ENCODE peak calls at places on chromosomes 6 and 20, in nine cellular contexts. H is testis; G is HFF-Myc; P is neural progenitor cell; U is fibroblast of the aortic adventitia; N is choroid plexus epithelial cell; I is A549; V is psoas muscle; L is CD8-positive, alpha-beta memory T cell. K is an unnamed sample.

GRCh38 chr20:36861625-36861874 is 14.4 kb upstream of the TLDC2 start:
- DNase-seq in L (no peak), N (no peak), I (no peak), G (no peak), U (no peak), V (no peak), H (no peak), P (no peak), K (peak; percentile 55)

GRCh38 chr6:1464796-1465348 is 75.5 kb downstream of the FOXF2 start:
- DNase-seq in U (no peak), V (no peak), P (no peak), L (no peak), N (no peak), G (peak; percentile 6), I (no peak), H (no peak), K (no peak)

GRCh38 chr6:3683331-3683730 is 68.2 kb downstream of the PXDC1 start:
- DNase-seq in V (no peak), U (no peak), H (no peak), P (no peak), L (no peak), N (no peak), G (no peak), I (no peak), K (no peak)

GRCh38 chr6:107807186-107807585 is 16.9 kb downstream of the SCML4 start:
- DNase-seq in N (no peak), G (no peak), V (no peak), H (no peak), I (no peak), L (no peak), U (no peak), P (peak; percentile 33), K (no peak)

GRCh38 chr6:148761532-148761951 is 14.7 kb downstream of the UST start:
- DNase-seq in H (no peak), G (no peak), U (no peak), I (no peak), N (peak; percentile 67), L (peak; percentile 37), P (no peak), V (peak; percentile 52), K (peak; percentile 20)

GRCh38 chr20:35776513-35777101 is 4.8 kb downstream of the PHF20 start:
- DNase-seq in I (no peak), N (peak; percentile 73), G (no peak), H (peak; percentile 87), V (peak; percentile 75), L (no peak), U (peak; percentile 73), P (no peak), K (no peak)

GRCh38 chr6:73803562-73804221 is 107.7 kb downstream of the CD109 start:
- DNase-seq in L (no peak), H (peak; percentile 72), P (peak; percentile 79), N (peak; percentile 97), U (peak; percentile 96), V (no peak), I (peak; percentile 25), G (peak; percentile 63), K (peak; percentile 70)

GRCh38 chr20:37727247-37727956 is 33.6 kb downstream of the CTNNBL1 start:
- DNase-seq in N (peak; percentile 76), P (peak; percentile 90), G (no peak), U (peak; percentile 25), I (no peak), L (no peak), V (no peak), H (no peak), K (no peak)

GRCh38 chr6:125871365-125871764 is 80.6 kb downstream of the NCOA7 start:
- DNase-seq in P (no peak), U (no peak), L (no peak), V (no peak), G (no peak), H (no peak), N (peak; percentile 18), I (no peak), K (no peak)

GRCh38 chr6:142820336-142821016 is 124.5 kb downstream of the HIVEP2 start:
- DNase-seq in N (no peak), I (no peak), G (no peak), U (peak; percentile 45), V (no peak), P (no peak), H (no peak), L (no peak), K (no peak)
- H3K4me3 ChIP-seq in N (peak overlapping the region; percentile 55), I (no peak overlapping the region), G (no peak overlapping the region), U (peak overlapping the region; percentile 57), V (peak overlapping the region; percentile 54), P (no peak overlapping the region), H (peak overlapping the region; percentile 25), L (peak overlapping the region; percentile 57), K (no peak overlapping the region)

DNA sequence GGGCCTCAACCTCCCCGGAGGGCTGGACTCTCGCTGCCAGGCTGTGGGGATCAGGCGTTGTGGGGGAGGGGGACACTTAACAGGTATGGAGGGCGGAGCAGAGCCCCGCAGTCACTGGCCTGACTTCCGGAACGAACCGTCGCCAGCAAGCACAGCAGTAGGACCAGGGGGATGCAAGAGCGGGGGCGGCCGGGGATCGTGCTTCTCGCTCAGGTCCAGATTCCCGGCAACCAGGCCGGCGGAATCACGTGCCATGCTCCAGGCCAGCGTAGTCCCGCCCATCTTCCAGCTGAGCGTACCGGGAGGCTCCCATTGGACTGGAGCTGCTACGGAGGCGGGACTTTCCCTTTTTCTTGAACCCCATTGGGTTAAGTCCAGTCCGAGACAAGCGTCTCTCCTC is 10.0 kb upstream of the POU5F1 start:
- DNase-seq in I (no peak), N (peak; percentile 51), L (peak; percentile 70), P (no peak), G (no peak), V (peak; percentile 87), U (peak; percentile 81), H (peak; percentile 86), K (no peak)
- H3K4me3 ChIP-seq in I (no peak overlapping the region), N (peak overlapping the region; percentile 41), L (peak overlapping the region; percentile 56), P (no peak overlapping the region), G (no peak overlapping the region), V (peak overlapping the region; percentile 52), U (peak overlapping the region; percentile 60), H (peak overlapping the region; percentile 58), K (no peak overlapping the region)

GRCh38 chr20:44532981-44533331 is 11.1 kb upstream of the SERINC3 start:
- DNase-seq in H (no peak), P (no peak), V (no peak), U (peak; percentile 59), G (no peak), N (peak; percentile 56), I (no peak), L (peak; percentile 60), K (no peak)
- H3K4me3 ChIP-seq in H (no peak overlapping the region), P (peak overlapping the region; percentile 84), V (peak overlapping the region; percentile 88), U (peak overlapping the region; percentile 79), G (peak overlapping the region; percentile 56), N (peak overlapping the region; percentile 76), I (no peak overlapping the region), L (no peak overlapping the region), K (peak overlapping the region; percentile 66)

GRCh38 chr6:112117554-112117953 is 30.2 kb downstream of the FAM229B start:
- DNase-seq in G (peak; percentile 24), U (peak; percentile 12), H (no peak), I (no peak), L (no peak), P (no peak), V (no peak), N (peak; percentile 73), K (no peak)

GRCh38 chr6:112118034-112118433 is 30.6 kb downstream of the FAM229B start:
- DNase-seq in N (peak; percentile 16), L (no peak), H (no peak), P (no peak), V (no peak), U (no peak), G (no peak), I (no peak), K (no peak)

GRCh38 chr6:112128208-112128607 is 40.8 kb downstream of the FAM229B start:
- DNase-seq in I (no peak), H (no peak), U (no peak), L (no peak), V (no peak), G (no peak), N (no peak), P (no peak), K (no peak)

DNA sequence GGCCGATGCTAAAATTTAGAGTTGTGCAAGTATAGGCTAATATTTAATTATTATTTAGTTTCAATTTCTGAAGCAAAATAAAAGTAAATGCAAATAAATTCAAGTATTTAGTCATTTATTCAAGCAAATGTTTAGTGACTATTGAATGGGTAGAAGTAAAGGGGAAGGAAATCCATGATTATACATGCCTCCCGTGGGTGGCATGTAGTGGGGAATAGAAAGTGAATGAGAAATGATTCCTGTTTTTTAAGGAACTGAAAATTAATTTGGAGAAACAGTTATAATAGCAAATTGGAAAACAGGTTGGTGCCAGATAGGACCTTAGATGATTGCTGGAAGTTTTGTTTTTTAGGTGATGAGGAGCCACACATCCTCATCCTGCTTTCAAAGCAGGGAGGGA is 35.4 kb downstream of the FAM229B start:
- DNase-seq in H (no peak), G (no peak), I (no peak), N (no peak), U (no peak), V (no peak), L (no peak), P (no peak), K (no peak)
- H3K4me3 ChIP-seq in H (no peak overlapping the region), G (no peak overlapping the region), I (no peak overlapping the region), N (no peak overlapping the region), U (no peak overlapping the region), V (no peak overlapping the region), L (no peak overlapping the region), P (no peak overlapping the region), K (no peak overlapping the region)

DNA sequence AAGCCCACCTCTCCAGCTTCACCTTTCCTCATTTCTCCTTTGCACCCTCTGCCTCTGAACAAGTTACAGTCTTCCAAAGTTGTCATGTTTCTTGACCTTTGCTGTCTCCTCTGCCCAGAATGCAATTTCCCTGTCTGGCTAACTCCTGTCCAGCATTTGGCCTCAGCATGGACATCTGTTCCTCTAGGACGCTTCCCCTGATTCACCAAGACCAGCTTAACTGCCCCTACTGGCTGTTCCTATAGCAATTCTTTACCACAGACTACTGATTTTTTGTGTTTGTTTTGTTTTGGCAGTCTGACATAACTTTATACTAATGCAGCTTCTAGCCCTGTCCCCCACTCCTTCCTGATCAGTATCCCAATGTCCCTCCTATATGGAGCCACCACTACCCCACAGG is 13.4 kb downstream of the GNL1 start:
- DNase-seq in H (no peak), V (no peak), P (no peak), N (peak; percentile 44), L (no peak), U (no peak), G (no peak), I (peak; percentile 7), K (no peak)
- H3K4me3 ChIP-seq in H (no peak overlapping the region), V (no peak overlapping the region), P (no peak overlapping the region), N (no peak overlapping the region), L (peak overlapping the region; percentile 68), U (no peak overlapping the region), G (no peak overlapping the region), I (no peak overlapping the region), K (no peak overlapping the region)

DNA sequence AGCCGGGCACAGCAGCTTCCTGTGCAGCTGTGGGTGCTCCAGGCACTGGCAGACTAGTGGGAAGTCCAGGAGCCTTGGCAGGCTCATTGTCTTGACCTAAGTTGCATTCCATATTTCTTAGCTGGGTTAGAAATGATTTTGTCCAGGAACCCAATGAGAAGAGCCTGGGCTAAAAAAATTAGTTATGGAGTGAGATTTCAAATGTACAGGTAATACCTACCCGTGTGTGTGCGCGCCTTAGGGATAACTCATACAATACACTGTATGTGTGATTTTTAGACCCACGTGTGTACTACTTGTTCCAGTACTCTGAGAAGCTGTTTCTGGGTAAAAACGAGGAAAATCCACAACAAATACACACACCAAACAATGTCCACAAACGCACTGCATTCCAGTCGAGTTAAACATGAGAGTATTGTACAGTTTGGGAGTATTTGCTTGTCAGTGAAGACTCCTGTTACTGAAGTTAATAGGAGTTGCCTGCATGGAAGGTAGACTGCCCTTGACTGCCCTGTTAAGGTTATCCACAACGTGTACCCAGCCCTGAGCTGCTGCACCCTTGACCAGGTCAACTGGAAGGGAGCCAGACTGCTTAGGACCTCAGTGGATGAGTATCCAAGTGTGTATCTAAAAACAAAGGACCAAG is 1.4 kb downstream of the PAQR8 start:
- DNase-seq in P (no peak), H (peak; percentile 52), L (no peak), N (peak; percentile 34), U (peak; percentile 27), G (no peak), I (no peak), V (no peak), K (peak; percentile 76)
- H3K4me3 ChIP-seq in P (peak overlapping the region; percentile 89), H (peak overlapping the region; percentile 82), L (peak overlapping the region; percentile 94), N (peak overlapping the region; percentile 74), U (peak overlapping the region; percentile 91), G (peak overlapping the region; percentile 87), I (peak overlapping the region; percentile 91), V (peak overlapping the region; percentile 73), K (peak overlapping the region; percentile 74)